ENCODE peak calls at places on chromosomes 2 and 18, in seven cellular contexts. One of them, this sample, is unnamed.
A peak's percentile ranks its signal among the peaks of the same experiment; 100 is the strongest.

GRCh38 chr2:65437392-65438135 is 5.2 kb upstream of the SPRED2 start:
- DNase-seq in H1: peak; percentile 69
- DNase-seq in trophoblast cell: no peak
- DNase-seq in mesendoderm: peak; percentile 96
- DNase-seq in H9: peak; percentile 61
- DNase-seq in mesenchymal stem cell: peak; percentile 56
- DNase-seq in IMR-90: no peak
- DNase-seq in this sample: peak; percentile 84

GRCh38 chr2:30252723-30253688 is 21.7 kb downstream of the LBH start:
- DNase-seq in mesenchymal stem cell: peak; percentile 92
- DNase-seq in mesendoderm: peak; percentile 79
- DNase-seq in H9: no peak
- DNase-seq in trophoblast cell: peak; percentile 95
- DNase-seq in H1: no peak
- DNase-seq in IMR-90: peak; percentile 85
- DNase-seq in this sample: no peak

GRCh38 chr18:46333371-46334199 is 229.4 kb downstream of the HAUS1 start:
- DNase-seq in trophoblast cell: peak; percentile 28
- DNase-seq in H1: no peak
- DNase-seq in IMR-90: no peak
- DNase-seq in mesendoderm: peak; percentile 45
- DNase-seq in mesenchymal stem cell: peak; percentile 10
- DNase-seq in H9: no peak
- DNase-seq in this sample: peak; percentile 54

GRCh38 chr2:223075301-223076270 is 23.6 kb downstream of the KCNE4 start:
- DNase-seq in trophoblast cell: no peak
- DNase-seq in H9: no peak
- DNase-seq in mesenchymal stem cell: peak; percentile 78
- DNase-seq in mesendoderm: no peak
- DNase-seq in IMR-90: peak; percentile 86
- DNase-seq in H1: no peak
- DNase-seq in this sample: no peak

GRCh38 chr2:3266727-3267548 is 110.7 kb downstream of the EIPR1 start:
- DNase-seq in H1: no peak
- DNase-seq in trophoblast cell: no peak
- DNase-seq in H9: no peak
- DNase-seq in mesenchymal stem cell: no peak
- DNase-seq in mesendoderm: no peak
- DNase-seq in IMR-90: no peak
- DNase-seq in this sample: no peak

GRCh38 chr2:105490956-105491355 is 92.1 kb upstream of the FHL2 start:
- DNase-seq in mesenchymal stem cell: no peak
- DNase-seq in H1: no peak
- DNase-seq in IMR-90: no peak
- DNase-seq in mesendoderm: no peak
- DNase-seq in H9: no peak
- DNase-seq in trophoblast cell: no peak
- DNase-seq in this sample: no peak

GRCh38 chr2:58313926-58314325 is 72.8 kb upstream of the FANCL start:
- DNase-seq in IMR-90: no peak
- DNase-seq in H1: no peak
- DNase-seq in mesenchymal stem cell: no peak
- DNase-seq in H9: no peak
- DNase-seq in trophoblast cell: peak; percentile 97
- DNase-seq in mesendoderm: peak; percentile 58
- DNase-seq in this sample: no peak

GRCh38 chr2:17353268-17353667 is 165.0 kb downstream of the RAD51AP2 start:
- DNase-seq in mesendoderm: peak; percentile 82
- DNase-seq in trophoblast cell: no peak
- DNase-seq in mesenchymal stem cell: no peak
- DNase-seq in H9: no peak
- DNase-seq in H1: no peak
- DNase-seq in IMR-90: no peak
- DNase-seq in this sample: no peak

GRCh38 chr2:96937586-96937985 is 48.8 kb downstream of the FAM178B start:
- DNase-seq in IMR-90: no peak
- DNase-seq in H9: no peak
- DNase-seq in H1: no peak
- DNase-seq in mesenchymal stem cell: no peak
- DNase-seq in mesendoderm: no peak
- DNase-seq in trophoblast cell: no peak
- DNase-seq in this sample: no peak

GRCh38 chr18:69123421-69123820 is 277.3 kb upstream of the DOK6 start:
- DNase-seq in IMR-90: no peak
- DNase-seq in H9: no peak
- DNase-seq in trophoblast cell: no peak
- DNase-seq in H1: no peak
- DNase-seq in mesendoderm: no peak
- DNase-seq in mesenchymal stem cell: no peak
- DNase-seq in this sample: no peak

GRCh38 chr2:10760794-10761504 is 39.5 kb downstream of the ATP6V1C2 start:
- DNase-seq in mesendoderm: no peak
- DNase-seq in trophoblast cell: no peak
- DNase-seq in H1: no peak
- DNase-seq in IMR-90: no peak
- DNase-seq in mesenchymal stem cell: no peak
- DNase-seq in H9: no peak
- DNase-seq in this sample: no peak

GRCh38 chr2:161030260-161031063 is 129.8 kb upstream of the TANK start:
- DNase-seq in trophoblast cell: peak; percentile 96
- DNase-seq in H1: no peak
- DNase-seq in H9: no peak
- DNase-seq in mesenchymal stem cell: peak; percentile 97
- DNase-seq in mesendoderm: peak; percentile 10
- DNase-seq in IMR-90: peak; percentile 100
- DNase-seq in this sample: no peak

GRCh38 chr2:118609138-118609537 is 238.3 kb downstream of the EN1 start:
- DNase-seq in H1: no peak
- DNase-seq in trophoblast cell: peak; percentile 8
- DNase-seq in H9: no peak
- DNase-seq in mesenchymal stem cell: no peak
- DNase-seq in IMR-90: no peak
- DNase-seq in mesendoderm: no peak
- DNase-seq in this sample: no peak

GRCh38 chr2:13884271-13884976 is 748.1 kb upstream of the LRATD1 start:
- DNase-seq in mesendoderm: peak; percentile 15
- DNase-seq in IMR-90: no peak
- DNase-seq in H9: no peak
- DNase-seq in mesenchymal stem cell: no peak
- DNase-seq in trophoblast cell: peak; percentile 7
- DNase-seq in H1: no peak
- DNase-seq in this sample: no peak

GRCh38 chr2:158781562-158781961 is 13.6 kb upstream of the DAPL1 start:
- DNase-seq in mesenchymal stem cell: peak; percentile 80
- DNase-seq in IMR-90: peak; percentile 37
- DNase-seq in H1: no peak
- DNase-seq in trophoblast cell: peak; percentile 35
- DNase-seq in H9: no peak
- DNase-seq in mesendoderm: peak; percentile 36
- DNase-seq in this sample: no peak
- H3K9ac ChIP-seq in mesenchymal stem cell: peak overlapping the region; percentile 75
- H3K9ac ChIP-seq in IMR-90: no peak overlapping the region
- H3K9ac ChIP-seq in H1: no peak overlapping the region
- H3K9ac ChIP-seq in trophoblast cell: no peak overlapping the region
- H3K9ac ChIP-seq in H9: no peak overlapping the region
- H3K9ac ChIP-seq in mesendoderm: no peak overlapping the region
- H3K9ac ChIP-seq in this sample: no peak overlapping the region

GRCh38 chr18:63322908-63323634 is 3.5 kb upstream of the BCL2 start:
- DNase-seq in trophoblast cell: peak; percentile 85
- DNase-seq in IMR-90: peak; percentile 73
- DNase-seq in H9: peak; percentile 42
- DNase-seq in mesendoderm: peak; percentile 72
- DNase-seq in mesenchymal stem cell: peak; percentile 73
- DNase-seq in H1: no peak
- DNase-seq in this sample: no peak

GRCh38 chr18:63322246-63322645 is 2.7 kb upstream of the BCL2 start:
- DNase-seq in IMR-90: no peak
- DNase-seq in H9: no peak
- DNase-seq in mesendoderm: no peak
- DNase-seq in mesenchymal stem cell: no peak
- DNase-seq in H1: no peak
- DNase-seq in trophoblast cell: peak; percentile 26
- DNase-seq in this sample: no peak

GRCh38 chr18:63320690-63321265 is 1.2 kb upstream of the BCL2 start:
- DNase-seq in mesenchymal stem cell: peak; percentile 54
- DNase-seq in trophoblast cell: peak; percentile 60
- DNase-seq in IMR-90: peak; percentile 32
- DNase-seq in H1: no peak
- DNase-seq in H9: peak; percentile 49
- DNase-seq in mesendoderm: peak; percentile 44
- DNase-seq in this sample: no peak

GRCh38 chr18:63321291-63321690 is 1.7 kb upstream of the BCL2 start:
- DNase-seq in H1: no peak
- DNase-seq in trophoblast cell: no peak
- DNase-seq in H9: no peak
- DNase-seq in mesenchymal stem cell: no peak
- DNase-seq in IMR-90: no peak
- DNase-seq in mesendoderm: no peak
- DNase-seq in this sample: no peak

DNA sequence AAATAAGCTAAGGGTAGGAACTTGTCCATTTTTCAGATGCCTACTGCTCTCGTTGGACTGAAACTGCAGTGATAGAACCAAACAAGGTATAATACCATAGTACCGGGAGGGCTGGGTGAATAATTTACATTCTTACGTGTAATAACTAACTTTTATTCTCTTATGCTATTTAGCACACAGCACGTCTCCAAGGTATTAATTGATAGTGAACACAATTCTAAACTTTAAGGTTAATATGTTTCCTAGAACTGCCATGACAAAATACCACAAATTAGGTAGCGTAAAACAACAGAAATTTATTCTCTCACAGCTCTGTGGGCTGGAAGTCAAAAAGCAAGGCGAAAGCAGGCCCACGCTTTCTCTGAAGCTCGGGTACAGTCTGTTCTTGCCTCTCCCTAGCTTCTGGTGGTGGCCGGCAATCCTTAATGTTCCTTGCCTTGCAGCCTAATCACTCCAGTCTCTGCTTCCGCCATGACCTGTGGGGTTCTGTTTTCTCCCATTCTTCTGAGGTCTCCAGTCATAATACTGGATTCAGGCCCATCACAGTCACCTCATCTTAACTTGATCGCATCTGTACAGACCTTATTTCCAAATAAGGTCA is 5.6 kb upstream of the BCL2 start:
- DNase-seq in H9: no peak
- DNase-seq in H1: no peak
- DNase-seq in IMR-90: no peak
- DNase-seq in trophoblast cell: no peak
- DNase-seq in mesenchymal stem cell: no peak
- DNase-seq in mesendoderm: no peak
- DNase-seq in this sample: no peak
- H2AK5ac ChIP-seq in H9: no peak overlapping the region
- H2AK5ac ChIP-seq in H1: no peak overlapping the region
- H2AK5ac ChIP-seq in IMR-90: no peak overlapping the region
- H2AK5ac ChIP-seq in trophoblast cell: no peak overlapping the region
- H2AK5ac ChIP-seq in mesenchymal stem cell: no peak overlapping the region
- H2AK5ac ChIP-seq in mesendoderm: no peak overlapping the region
- H2AK5ac ChIP-seq in this sample: no peak overlapping the region

DNA sequence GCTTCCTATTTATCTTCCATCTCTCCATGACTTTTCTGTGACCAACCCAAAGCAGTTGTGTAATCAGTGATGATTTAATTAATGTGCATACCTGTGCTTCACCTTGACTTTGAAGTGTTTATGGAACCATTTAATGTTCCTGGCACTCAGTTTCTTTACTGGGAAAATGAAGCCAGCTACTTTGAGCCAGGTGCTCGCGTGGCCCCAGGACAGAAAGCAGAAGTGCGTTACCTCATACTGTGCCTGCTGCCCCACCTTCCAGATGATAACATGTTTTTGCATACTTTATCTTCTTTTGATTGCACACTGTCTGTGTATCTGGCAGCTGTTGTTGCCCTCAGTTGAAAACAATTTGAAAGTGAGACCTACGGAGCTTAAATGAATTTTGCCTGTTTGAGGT is 61.3 kb downstream of the PMAIP1 start:
- DNase-seq in trophoblast cell: peak; percentile 41
- DNase-seq in mesenchymal stem cell: no peak
- DNase-seq in IMR-90: no peak
- DNase-seq in mesendoderm: peak; percentile 19
- DNase-seq in H9: no peak
- DNase-seq in H1: no peak
- DNase-seq in this sample: no peak
- H3K9ac ChIP-seq in trophoblast cell: no peak overlapping the region
- H3K9ac ChIP-seq in mesenchymal stem cell: no peak overlapping the region
- H3K9ac ChIP-seq in IMR-90: no peak overlapping the region
- H3K9ac ChIP-seq in mesendoderm: no peak overlapping the region
- H3K9ac ChIP-seq in H9: no peak overlapping the region
- H3K9ac ChIP-seq in H1: no peak overlapping the region
- H3K9ac ChIP-seq in this sample: no peak overlapping the region

DNA sequence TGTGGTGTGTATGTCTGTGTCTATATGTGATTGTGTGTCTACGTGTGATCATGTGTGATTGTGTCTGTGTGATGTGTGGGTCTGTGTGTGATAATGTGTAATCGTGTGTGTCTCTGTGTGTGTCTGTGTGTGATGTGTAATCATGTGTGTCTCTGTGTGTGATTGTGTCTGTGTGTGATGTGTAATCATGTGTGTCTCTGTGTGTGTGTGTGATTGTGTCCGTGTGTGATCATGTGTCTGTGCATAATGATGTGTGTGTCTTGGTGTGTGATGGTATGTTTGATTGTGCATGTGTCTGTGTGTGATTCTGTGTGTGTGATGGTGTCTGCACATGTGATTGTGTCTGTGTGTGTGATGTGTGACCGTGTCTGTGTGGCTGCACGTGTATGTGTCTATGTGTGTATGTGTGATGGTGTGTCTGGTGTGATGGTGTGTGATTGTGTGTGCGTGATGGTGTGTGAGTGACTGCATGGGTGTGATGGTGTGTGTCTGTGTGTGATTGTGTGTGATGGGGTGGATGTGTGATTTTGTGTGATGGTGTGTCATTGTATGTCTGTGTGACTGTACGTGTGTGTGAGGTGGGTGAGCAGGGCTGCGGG is 78.9 kb downstream of the RTP5 start:
- DNase-seq in IMR-90: no peak
- DNase-seq in H9: no peak
- DNase-seq in mesendoderm: no peak
- DNase-seq in H1: no peak
- DNase-seq in trophoblast cell: no peak
- DNase-seq in mesenchymal stem cell: no peak
- DNase-seq in this sample: no peak
- H2AK5ac ChIP-seq in IMR-90: no peak overlapping the region
- H2AK5ac ChIP-seq in H9: no peak overlapping the region
- H2AK5ac ChIP-seq in mesendoderm: no peak overlapping the region
- H2AK5ac ChIP-seq in H1: peak overlapping the region; percentile 95
- H2AK5ac ChIP-seq in trophoblast cell: no peak overlapping the region
- H2AK5ac ChIP-seq in mesenchymal stem cell: no peak overlapping the region
- H2AK5ac ChIP-seq in this sample: peak overlapping the region; percentile 60

GRCh38 chr2:40032650-40033319 is 253.7 kb upstream of the THUMPD2 start:
- DNase-seq in trophoblast cell: peak; percentile 81
- DNase-seq in IMR-90: peak; percentile 92
- DNase-seq in H1: no peak
- DNase-seq in H9: no peak
- DNase-seq in mesendoderm: no peak
- DNase-seq in mesenchymal stem cell: peak; percentile 66
- DNase-seq in this sample: no peak
- H3K9ac ChIP-seq in trophoblast cell: no peak overlapping the region
- H3K9ac ChIP-seq in IMR-90: peak overlapping the region; percentile 66
- H3K9ac ChIP-seq in H1: no peak overlapping the region
- H3K9ac ChIP-seq in H9: no peak overlapping the region
- H3K9ac ChIP-seq in mesendoderm: no peak overlapping the region
- H3K9ac ChIP-seq in mesenchymal stem cell: no peak overlapping the region
- H3K9ac ChIP-seq in this sample: no peak overlapping the region

This sample was measured in neuronal stem cell.